ENCODE peak calls at places on chromosome 6, in eight cellular contexts. One of them, this sample, is unnamed.

GRCh38 chr6:11381801-11382513 is 149.5 kb upstream of the NEDD9 start:
- DNase-seq in stimulated activated CD8-positive, alpha-beta memory T cell treated with anti-CD3 and anti-CD28 coated beads, Interleukin-2, amount 100 ng/mL, for 1 hour: peak; percentile 34
- DNase-seq in EL: no peak
- DNase-seq in A549: no peak
- DNase-seq in cardiac muscle cell: no peak
- DNase-seq in neural crest cell: no peak
- DNase-seq in NCI-H187: no peak
- DNase-seq in EH: no peak
- DNase-seq in this sample: no peak

GRCh38 chr6:46053034-46053933 is 37.6 kb upstream of the CLIC5 start:
- DNase-seq in stimulated activated CD8-positive, alpha-beta memory T cell treated with anti-CD3 and anti-CD28 coated beads, Interleukin-2, amount 100 ng/mL, for 1 hour: no peak
- DNase-seq in EL: no peak
- DNase-seq in A549: no peak
- DNase-seq in cardiac muscle cell: peak; percentile 67
- DNase-seq in neural crest cell: no peak
- DNase-seq in NCI-H187: no peak
- DNase-seq in EH: peak; percentile 39
- DNase-seq in this sample: no peak

GRCh38 chr6:100078509-100078908 is 84.5 kb upstream of the MCHR2 start:
- DNase-seq in stimulated activated CD8-positive, alpha-beta memory T cell treated with anti-CD3 and anti-CD28 coated beads, Interleukin-2, amount 100 ng/mL, for 1 hour: no peak
- DNase-seq in EL: peak; percentile 55
- DNase-seq in A549: no peak
- DNase-seq in cardiac muscle cell: peak; percentile 9
- DNase-seq in neural crest cell: no peak
- DNase-seq in NCI-H187: no peak
- DNase-seq in EH: peak; percentile 61
- DNase-seq in this sample: peak; percentile 28

GRCh38 chr6:56370127-56370540 is 122.8 kb upstream of the COL21A1 start:
- DNase-seq in stimulated activated CD8-positive, alpha-beta memory T cell treated with anti-CD3 and anti-CD28 coated beads, Interleukin-2, amount 100 ng/mL, for 1 hour: no peak
- DNase-seq in EL: peak; percentile 73
- DNase-seq in A549: peak; percentile 23
- DNase-seq in cardiac muscle cell: peak; percentile 52
- DNase-seq in neural crest cell: no peak
- DNase-seq in NCI-H187: no peak
- DNase-seq in EH: peak; percentile 66
- DNase-seq in this sample: peak; percentile 82

GRCh38 chr6:33123732-33124524 is 48.1 kb downstream of the HLA-DPB1 start:
- DNase-seq in stimulated activated CD8-positive, alpha-beta memory T cell treated with anti-CD3 and anti-CD28 coated beads, Interleukin-2, amount 100 ng/mL, for 1 hour: no peak
- DNase-seq in EL: peak; percentile 28
- DNase-seq in A549: peak; percentile 10
- DNase-seq in cardiac muscle cell: peak; percentile 42
- DNase-seq in neural crest cell: peak; percentile 28
- DNase-seq in NCI-H187: no peak
- DNase-seq in EH: peak; percentile 50
- DNase-seq in this sample: peak; percentile 90

GRCh38 chr6:97175806-97176205 is 107.2 kb downstream of the MMS22L start:
- DNase-seq in stimulated activated CD8-positive, alpha-beta memory T cell treated with anti-CD3 and anti-CD28 coated beads, Interleukin-2, amount 100 ng/mL, for 1 hour: no peak
- DNase-seq in EL: no peak
- DNase-seq in A549: no peak
- DNase-seq in cardiac muscle cell: peak; percentile 27
- DNase-seq in neural crest cell: no peak
- DNase-seq in NCI-H187: peak; percentile 6
- DNase-seq in EH: no peak
- DNase-seq in this sample: no peak

GRCh38 chr6:343960-344815 is 47.4 kb upstream of the IRF4 start:
- DNase-seq in stimulated activated CD8-positive, alpha-beta memory T cell treated with anti-CD3 and anti-CD28 coated beads, Interleukin-2, amount 100 ng/mL, for 1 hour: no peak
- DNase-seq in EL: no peak
- DNase-seq in A549: no peak
- DNase-seq in cardiac muscle cell: no peak
- DNase-seq in neural crest cell: no peak
- DNase-seq in NCI-H187: no peak
- DNase-seq in EH: peak; percentile 9
- DNase-seq in this sample: no peak

GRCh38 chr6:15260099-15260821 is 14.4 kb downstream of the JARID2 start:
- DNase-seq in stimulated activated CD8-positive, alpha-beta memory T cell treated with anti-CD3 and anti-CD28 coated beads, Interleukin-2, amount 100 ng/mL, for 1 hour: no peak
- DNase-seq in EL: peak; percentile 89
- DNase-seq in A549: no peak
- DNase-seq in cardiac muscle cell: no peak
- DNase-seq in neural crest cell: no peak
- DNase-seq in NCI-H187: no peak
- DNase-seq in EH: peak; percentile 82
- DNase-seq in this sample: no peak

GRCh38 chr6:42199106-42199981 is 4.6 kb upstream of the GUCA1B start:
- DNase-seq in stimulated activated CD8-positive, alpha-beta memory T cell treated with anti-CD3 and anti-CD28 coated beads, Interleukin-2, amount 100 ng/mL, for 1 hour: no peak
- DNase-seq in EL: peak; percentile 84
- DNase-seq in A549: no peak
- DNase-seq in cardiac muscle cell: no peak
- DNase-seq in neural crest cell: no peak
- DNase-seq in NCI-H187: no peak
- DNase-seq in EH: peak; percentile 83
- DNase-seq in this sample: no peak

GRCh38 chr6:28725274-28725809 is 198.4 kb downstream of the TRIM27 start:
- DNase-seq in stimulated activated CD8-positive, alpha-beta memory T cell treated with anti-CD3 and anti-CD28 coated beads, Interleukin-2, amount 100 ng/mL, for 1 hour: no peak
- DNase-seq in EL: no peak
- DNase-seq in A549: no peak
- DNase-seq in cardiac muscle cell: no peak
- DNase-seq in neural crest cell: no peak
- DNase-seq in NCI-H187: no peak
- DNase-seq in EH: no peak
- DNase-seq in this sample: no peak

GRCh38 chr6:78502386-78502887 is 364.9 kb upstream of the IRAK1BP1 start:
- DNase-seq in stimulated activated CD8-positive, alpha-beta memory T cell treated with anti-CD3 and anti-CD28 coated beads, Interleukin-2, amount 100 ng/mL, for 1 hour: no peak
- DNase-seq in EL: no peak
- DNase-seq in A549: no peak
- DNase-seq in cardiac muscle cell: no peak
- DNase-seq in neural crest cell: no peak
- DNase-seq in NCI-H187: no peak
- DNase-seq in EH: no peak
- DNase-seq in this sample: no peak

GRCh38 chr6:63705707-63706106 is 70.1 kb downstream of the PHF3 start:
- DNase-seq in stimulated activated CD8-positive, alpha-beta memory T cell treated with anti-CD3 and anti-CD28 coated beads, Interleukin-2, amount 100 ng/mL, for 1 hour: no peak
- DNase-seq in EL: no peak
- DNase-seq in A549: no peak
- DNase-seq in cardiac muscle cell: no peak
- DNase-seq in neural crest cell: no peak
- DNase-seq in NCI-H187: no peak
- DNase-seq in EH: no peak
- DNase-seq in this sample: no peak